ENCODE peak calls at places on chromosomes 16 and 17, in four cellular contexts. M, F, V and K are unnamed samples.

GRCh38 chr16:31880322-31880979 is 6.8 kb downstream of the ZNF267 start:
- DNase-seq in V (no peak), M (no peak), F (no peak), K (no peak)

GRCh38 chr17:68457168-68457538 is at the start of gene WIPI1:
- DNase-seq in F (peak; percentile 69), M (no peak), V (no peak), K (no peak)

GRCh38 chr17:412211-413015 is 59.8 kb upstream of the RPH3AL start:
- DNase-seq in M (no peak), V (no peak), F (peak; percentile 64), K (no peak)

GRCh38 chr16:84810518-84811273 is 9.1 kb upstream of the CRISPLD2 start:
- DNase-seq in F (peak; percentile 44), M (no peak), V (no peak), K (no peak)

GRCh38 chr17:75641343-75641742 is 8.1 kb downstream of the SMIM5 start:
- DNase-seq in V (no peak), M (no peak), F (no peak), K (no peak)

GRCh38 chr17:46046957-46047356 is 47.9 kb downstream of the STH start:
- DNase-seq in V (no peak), M (no peak), F (no peak), K (no peak)

GRCh38 chr16:75304521-75305363 is 53.3 kb upstream of the BCAR1 start:
- DNase-seq in F (peak; percentile 61), M (no peak), V (peak; percentile 78), K (no peak)

GRCh38 chr17:8611671-8612298 is 18.7 kb downstream of the MYH10 start:
- DNase-seq in F (no peak), V (no peak), M (no peak), K (no peak)

GRCh38 chr16:17026600-17027242 is 444.0 kb downstream of the XYLT1 start:
- DNase-seq in V (no peak), F (no peak), M (no peak), K (no peak)

GRCh38 chr17:73105448-73105847 is 13.0 kb upstream of the SLC39A11 start:
- DNase-seq in V (no peak), F (no peak), M (no peak), K (no peak)

GRCh38 chr17:34720760-34721159 is 141.4 kb downstream of the TMEM132E start:
- DNase-seq in M (no peak), V (no peak), F (no peak), K (no peak)

GRCh38 chr17:50290074-50290702 is 15.9 kb downstream of the TMEM92 start:
- DNase-seq in F (peak; percentile 85), V (peak; percentile 95), M (no peak), K (no peak)

GRCh38 chr17:62763891-62764600 is 44.1 kb downstream of the MARCHF10 start:
- DNase-seq in M (no peak), V (no peak), F (no peak), K (no peak)

GRCh38 chr17:17560167-17560566 is 31.3 kb downstream of the PEMT start:
- DNase-seq in F (no peak), M (no peak), V (no peak), K (no peak)

GRCh38 chr16:55453909-55454308 is 25.1 kb upstream of the MMP2 start:
- DNase-seq in V (no peak), M (no peak), F (no peak), K (no peak)

GRCh38 chr16:89118361-89119061 is 24.9 kb downstream of the ACSF3 start:
- DNase-seq in F (peak; percentile 64), V (no peak), M (no peak), K (no peak)

GRCh38 chr16:11636172-11636721 is 32.0 kb upstream of the SNN start:
- DNase-seq in M (peak; percentile 52), V (no peak), F (no peak), K (no peak)

GRCh38 chr16:4266372-4266771 is 6.5 kb downstream of the TFAP4 start:
- DNase-seq in V (no peak), F (no peak), M (no peak), K (no peak)

GRCh38 chr16:85616608-85617311 is 3.6 kb downstream of the GSE1 start:
- DNase-seq in F (no peak), V (no peak), M (no peak), K (no peak)

GRCh38 chr17:7992516-7992915 is 9.9 kb upstream of the GUCY2D start:
- DNase-seq in V (no peak), M (no peak), F (no peak), K (no peak)

GRCh38 chr16:30764086-30764485 is 2.0 kb downstream of the RNF40 start:
- DNase-seq in F (no peak), M (no peak), V (no peak), K (no peak)

GRCh38 chr16:57798267-57798810 is 4.0 kb downstream of the KIFC3 start:
- DNase-seq in F (no peak), M (no peak), V (no peak), K (no peak)

GRCh38 chr16:14499110-14499509 is 130.9 kb downstream of the PARN start:
- DNase-seq in M (no peak), V (no peak), F (no peak), K (no peak)

GRCh38 chr17:43702636-43703035 is 40.9 kb upstream of the MEOX1 start:
- DNase-seq in V (no peak), F (no peak), M (no peak), K (no peak)

GRCh38 chr16:72945081-72945480 is 102.8 kb downstream of the ZFHX3 start:
- DNase-seq in V (no peak), M (no peak), F (no peak), K (no peak)

GRCh38 chr17:31085563-31085962 is 9.2 kb upstream of the NF1 start:
- DNase-seq in M (no peak), F (no peak), V (no peak), K (no peak)

GRCh38 chr17:76196675-76197074 is 43.6 kb downstream of the RNF157 start:
- DNase-seq in V (peak; percentile 73), M (no peak), F (no peak), K (no peak)

GRCh38 chr17:27038676-27039075 is 255.2 kb upstream of the WSB1 start:
- DNase-seq in F (no peak), V (no peak), M (no peak), K (no peak)

GRCh38 chr17:28228109-28228840 is 90.7 kb upstream of the TMEM97 start:
- DNase-seq in V (no peak), M (no peak), F (no peak), K (no peak)

GRCh38 chr17:45270828-45271418 is 9.0 kb upstream of the SPATA32 start:
- DNase-seq in F (no peak), V (no peak), M (no peak), K (no peak)

GRCh38 chr16:73020409-73020884 is 27.5 kb downstream of the ZFHX3 start:
- DNase-seq in M (no peak), F (no peak), V (peak; percentile 89), K (peak; percentile 94)

GRCh38 chr16:50946606-50947005 is 204.5 kb downstream of the SALL1 start:
- DNase-seq in M (no peak), F (no peak), V (no peak), K (no peak)

GRCh38 chr17:42525221-42525620 is 10.8 kb upstream of the NAGLU start:
- DNase-seq in V (no peak), M (no peak), F (no peak), K (no peak)

GRCh38 chr16:84922351-84923135 is 88.8 kb downstream of the ZDHHC7 start:
- DNase-seq in F (peak; percentile 85), V (peak; percentile 89), M (no peak), K (no peak)

GRCh38 chr17:50440172-50440837 is 14.3 kb downstream of the ACSF2 start:
- DNase-seq in V (no peak), F (no peak), M (no peak), K (no peak)

GRCh38 chr17:4219241-4219640 is 44.5 kb downstream of the ANKFY1 start:
- DNase-seq in V (no peak), M (no peak), F (no peak), K (no peak)

GRCh38 chr17:82599674-82600661 is 48.3 kb downstream of the WDR45B start:
- DNase-seq in V (no peak), M (no peak), F (no peak), K (no peak)

GRCh38 chr17:6430769-6431168 is 4.2 kb downstream of the AIPL1 start:
- DNase-seq in V (no peak), F (no peak), M (no peak), K (no peak)
- TF ChIP-seq CTCF in V (no peak), F (no peak), M (peak; percentile 46), K (peak; percentile 27)

DNA sequence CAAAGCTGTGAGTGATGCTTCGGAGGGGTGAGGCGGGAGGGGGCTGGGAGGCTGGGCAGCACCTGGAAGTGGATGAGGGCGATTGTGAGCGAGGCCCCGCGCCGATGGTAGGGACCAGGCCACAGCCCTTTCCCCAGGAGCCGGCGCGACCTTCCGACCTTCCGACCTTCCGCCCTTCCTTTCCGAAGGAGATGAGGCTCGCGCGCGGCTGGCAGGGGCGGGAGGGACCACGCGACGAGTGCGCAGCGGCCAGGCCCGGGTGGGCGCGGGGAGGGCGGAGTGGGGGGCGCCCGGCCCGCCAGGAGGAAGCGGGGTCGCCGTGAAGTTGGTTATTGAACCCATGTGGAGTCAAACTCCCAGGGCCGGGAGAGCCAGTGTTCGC is 56.5 kb downstream of the RAP1GAP2 start:
- DNase-seq in V (no peak), F (no peak), M (no peak), K (no peak)
- TF ChIP-seq CTCF in V (no peak), F (no peak), M (no peak), K (no peak)

GRCh38 chr16:69498926-69499325 is 66.8 kb upstream of the NFAT5 start:
- DNase-seq in F (no peak), V (no peak), M (no peak), K (no peak)

GRCh38 chr16:69497876-69498596 is 67.7 kb upstream of the NFAT5 start:
- DNase-seq in F (no peak), V (no peak), M (no peak), K (no peak)

GRCh38 chr16:69495821-69496220 is 69.9 kb upstream of the NFAT5 start:
- DNase-seq in V (no peak), F (no peak), M (no peak), K (no peak)

GRCh38 chr16:69496376-69496775 is 69.4 kb upstream of the NFAT5 start:
- DNase-seq in F (no peak), M (no peak), V (no peak), K (no peak)

GRCh38 chr16:69494993-69495392 is 70.6 kb downstream of the CYB5B start:
- DNase-seq in M (no peak), V (no peak), F (no peak), K (no peak)
- TF ChIP-seq CTCF in M (peak; percentile 29), V (peak; percentile 27), F (no peak), K (peak; percentile 30)

DNA sequence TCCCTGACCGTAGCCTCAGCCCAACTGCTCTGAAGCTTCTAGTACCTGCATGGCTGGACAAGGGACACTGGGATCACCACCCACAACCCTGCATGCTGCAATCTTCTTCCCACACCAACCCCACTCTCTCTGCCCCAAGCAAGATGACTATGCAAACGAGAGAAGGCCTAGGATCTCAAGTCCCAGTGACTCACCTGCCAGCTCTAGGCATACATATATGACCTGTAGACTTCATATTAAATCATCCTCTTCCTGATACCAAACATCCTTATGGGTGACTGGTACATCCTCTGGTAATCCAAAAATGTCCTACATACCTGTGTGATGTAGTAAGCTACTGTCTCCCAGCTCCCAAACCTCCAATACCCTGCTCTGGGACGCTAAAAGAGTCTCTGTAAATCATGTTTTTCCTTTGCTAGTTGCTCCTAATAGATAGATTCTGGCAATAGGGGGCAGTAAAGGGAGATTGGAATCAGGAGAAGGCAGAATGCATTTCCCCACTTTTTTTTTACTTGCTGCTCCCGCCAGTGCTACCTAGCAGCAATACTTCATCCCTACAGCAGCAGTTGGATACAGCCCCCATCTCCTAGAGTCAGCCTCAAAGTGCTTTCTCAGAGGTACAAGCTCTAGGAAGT is 43.4 kb upstream of the SOX9 start:
- DNase-seq in V (peak; percentile 42), F (no peak), M (no peak), K (no peak)
- TF ChIP-seq CTCF in V (no peak), F (no peak), M (peak; percentile 10), K (no peak)